ENCODE peak calls at places on chromosomes 16 and 17, in five cellular contexts. D is heart right ventricle, J is stomach, G is WERI-Rb-1, W is lower lobe of right lung. Z is an unnamed sample.

GRCh38 chr16:6570520-6570919 is 762.1 kb upstream of the RBFOX1 start:
- DNase-seq in D (no peak), J (no peak), G (no peak), W (no peak), Z (no peak)

GRCh38 chr16:2194166-2194834 is 2.1 kb downstream of the CASKIN1 start:
- DNase-seq in D (no peak), J (no peak), G (peak; percentile 57), W (no peak), Z (no peak)

GRCh38 chr16:70738083-70738977 is 52.5 kb upstream of the MTSS2 start:
- DNase-seq in D (peak; percentile 74), J (peak; percentile 43), G (peak; percentile 81), W (peak; percentile 77), Z (peak; percentile 95)

GRCh38 chr16:72989203-72989991 is 58.5 kb downstream of the ZFHX3 start:
- DNase-seq in D (no peak), J (no peak), G (no peak), W (no peak), Z (no peak)

GRCh38 chr17:42428141-42428944 is 5.3 kb upstream of the CAVIN1 start:
- DNase-seq in D (peak; percentile 54), J (peak; percentile 66), G (peak; percentile 64), W (no peak), Z (peak; percentile 63)

GRCh38 chr17:81386141-81386645 is 9.1 kb upstream of the BAHCC1 start:
- DNase-seq in D (no peak), J (no peak), G (no peak), W (no peak), Z (no peak)

GRCh38 chr17:35433075-35433894 is 985 bp upstream of the SLFN12 start:
- DNase-seq in D (peak; percentile 84), J (peak; percentile 69), G (no peak), W (peak; percentile 73), Z (peak; percentile 52)

GRCh38 chr16:75250089-75250808 is 1.2 kb downstream of the BCAR1 start:
- DNase-seq in D (peak; percentile 62), J (peak; percentile 90), G (no peak), W (no peak), Z (peak; percentile 82)

GRCh38 chr17:61551255-61551742 is 39.7 kb downstream of the NACA2 start:
- DNase-seq in D (no peak), J (no peak), G (no peak), W (no peak), Z (peak; percentile 48)

GRCh38 chr16:86085795-86086194 is 186.8 kb downstream of the IRF8 start:
- DNase-seq in D (no peak), J (no peak), G (no peak), W (no peak), Z (no peak)

GRCh38 chr16:85607796-85608514 is 5.2 kb upstream of the GSE1 start:
- DNase-seq in D (no peak), J (no peak), G (no peak), W (no peak), Z (no peak)

GRCh38 chr17:79965806-79966205 is 69.9 kb downstream of the TBC1D16 start:
- DNase-seq in D (no peak), J (peak; percentile 55), G (peak; percentile 4), W (peak; percentile 25), Z (no peak)

GRCh38 chr17:82012482-82013295 is 10.0 kb downstream of the CENPX start:
- DNase-seq in D (no peak), J (no peak), G (no peak), W (peak; percentile 83), Z (peak; percentile 74)

GRCh38 chr17:56819431-56820145 is 14.1 kb downstream of the C17orf67 start:
- DNase-seq in D (peak; percentile 76), J (peak; percentile 76), G (peak; percentile 85), W (no peak), Z (peak; percentile 85)

GRCh38 chr17:27817731-27818130 is 17.4 kb upstream of the NOS2 start:
- DNase-seq in D (no peak), J (no peak), G (no peak), W (no peak), Z (no peak)

GRCh38 chr17:5892897-5893656 is 177.1 kb upstream of the WSCD1 start:
- DNase-seq in D (no peak), J (no peak), G (no peak), W (no peak), Z (peak; percentile 42)

GRCh38 chr17:56598471-56598870 is 5.0 kb downstream of the NOG start:
- DNase-seq in D (no peak), J (no peak), G (no peak), W (no peak), Z (no peak)

GRCh38 chr17:30363715-30364202 is 15.0 kb upstream of the CPD start:
- DNase-seq in D (no peak), J (peak; percentile 51), G (no peak), W (no peak), Z (no peak)

GRCh38 chr17:13273744-13274295 is 256.0 kb upstream of the ELAC2 start:
- DNase-seq in D (no peak), J (no peak), G (no peak), W (no peak), Z (no peak)

GRCh38 chr17:56994009-56994792 is 16.3 kb downstream of the SCPEP1 start:
- DNase-seq in D (no peak), J (no peak), G (no peak), W (no peak), Z (no peak)

GRCh38 chr17:4721203-4722135 is 9.8 kb upstream of the MED11 start:
- DNase-seq in D (no peak), J (peak; percentile 92), G (peak; percentile 87), W (peak; percentile 76), Z (no peak)

GRCh38 chr16:54447606-54448440 is 161.2 kb upstream of the IRX3 start:
- DNase-seq in D (no peak), J (no peak), G (no peak), W (no peak), Z (no peak)

GRCh38 chr16:35181422-35182030 is 1722.1 kb downstream of the TP53TG3F start:
- DNase-seq in D (no peak), J (no peak), G (no peak), W (no peak), Z (no peak)

DNA sequence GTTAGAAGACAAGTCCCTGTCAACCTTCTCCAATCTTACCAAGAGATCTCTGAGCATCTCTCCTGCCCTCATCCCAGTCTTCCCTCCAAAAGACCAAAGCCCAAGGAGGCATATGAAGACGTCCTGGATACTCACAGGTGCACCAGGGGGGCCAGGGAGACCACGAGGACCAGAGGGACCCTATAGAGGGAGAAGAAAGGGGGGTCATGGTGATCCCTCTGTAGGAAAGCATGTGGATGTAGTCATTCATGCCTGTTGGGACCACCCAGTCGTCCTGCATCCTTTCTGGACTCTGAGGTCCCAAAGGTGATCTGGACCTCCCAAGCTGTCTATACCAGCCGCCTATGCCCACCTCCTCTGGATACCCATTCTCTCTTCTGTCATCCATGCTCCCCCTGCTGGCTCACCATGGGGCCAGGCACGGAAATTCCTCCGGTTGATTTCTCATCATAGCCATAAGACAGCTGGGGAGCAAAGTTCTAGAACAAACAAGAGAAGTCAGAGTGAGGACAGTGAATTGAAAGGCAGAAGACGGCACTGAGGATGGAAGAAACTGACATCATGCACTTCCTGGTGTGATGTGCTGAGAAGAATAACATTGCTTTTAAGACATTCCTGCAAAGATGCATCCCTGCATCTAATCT is 3.3 kb downstream of the COL1A1 start:
- DNase-seq in D (peak; percentile 61), J (peak; percentile 73), G (peak; percentile 80), W (peak; percentile 61), Z (peak; percentile 80)
- H3K4me3 ChIP-seq in D (no peak overlapping the region), J (peak overlapping the region; percentile 49), G (no peak overlapping the region), W (no peak overlapping the region), Z (no peak overlapping the region)

GRCh38 chr16:27313422-27314160 is at the start of gene IL4R:
- DNase-seq in D (peak; percentile 76), J (peak; percentile 77), G (peak; percentile 64), W (peak; percentile 93), Z (peak; percentile 87)

GRCh38 chr16:27315333-27316037 is 1.7 kb downstream of the IL4R start:
- DNase-seq in D (peak; percentile 64), J (peak; percentile 56), G (no peak), W (peak; percentile 65), Z (peak; percentile 60)

GRCh38 chr16:27314986-27315332 is 1.2 kb downstream of the IL4R start:
- DNase-seq in D (no peak), J (no peak), G (no peak), W (no peak), Z (no peak)

GRCh38 chr16:27312580-27313421 is 973 bp upstream of the IL4R start:
- DNase-seq in D (no peak), J (no peak), G (no peak), W (no peak), Z (no peak)

DNA sequence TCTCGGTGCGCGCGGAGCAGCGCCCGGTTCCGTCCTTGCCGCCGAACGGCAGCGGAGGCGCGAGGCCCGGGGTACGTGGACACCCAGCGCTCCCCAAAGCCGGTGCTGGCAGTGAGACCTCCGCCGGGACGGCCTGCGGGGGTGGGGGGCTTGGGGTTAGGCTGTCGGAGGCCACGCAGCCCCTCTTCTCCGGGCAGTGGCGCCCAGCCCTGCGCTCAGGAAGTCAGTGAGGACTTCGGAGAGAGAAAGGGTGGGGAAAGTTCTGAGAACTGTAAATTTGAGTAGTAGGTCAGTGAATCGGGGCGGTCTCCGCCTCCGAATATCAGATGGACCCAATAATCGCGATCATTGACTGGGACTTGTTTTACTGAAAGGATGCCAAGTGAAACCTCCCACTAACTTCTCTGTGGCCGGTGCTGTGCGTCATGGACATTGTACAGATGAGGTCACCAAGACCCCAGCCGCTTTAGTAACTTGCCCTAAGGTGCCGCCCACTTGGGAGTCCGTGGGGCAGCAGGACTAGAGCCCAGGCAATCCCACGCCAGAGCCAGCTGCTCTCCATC is 468 bp downstream of the IL4R start:
- DNase-seq in D (peak; percentile 75), J (peak; percentile 57), G (peak; percentile 35), W (peak; percentile 80), Z (no peak)
- H3K27me3 ChIP-seq in D (no peaks in the 10 kb centered on the region), J (no peaks in the 10 kb centered on the region), G (no peaks in the 10 kb centered on the region), W (no peaks in the 10 kb centered on the region), Z (no peaks in the 10 kb centered on the region)

GRCh38 chr16:51134269-51134812 is 16.7 kb downstream of the SALL1 start:
- DNase-seq in D (no peak), J (no peak), G (peak; percentile 59), W (no peak), Z (peak; percentile 84)
- H3K36me3 ChIP-seq in D (no peaks in the 10 kb centered on the region), J (no peaks in the 10 kb centered on the region), G (peaks cover 52% of the 10 kb centered on the region), W (no peaks in the 10 kb centered on the region), Z (peaks cover 6% of the 10 kb centered on the region)

GRCh38 chr17:3512512-3513171 is 36.8 kb downstream of the ASPA start:
- DNase-seq in D (peak; percentile 81), J (peak; percentile 49), G (no peak), W (no peak), Z (peak; percentile 61)
- H3K4me3 ChIP-seq in D (peak overlapping the region; percentile 13), J (no peak overlapping the region), G (no peak overlapping the region), W (no peak overlapping the region), Z (no peak overlapping the region)

DNA sequence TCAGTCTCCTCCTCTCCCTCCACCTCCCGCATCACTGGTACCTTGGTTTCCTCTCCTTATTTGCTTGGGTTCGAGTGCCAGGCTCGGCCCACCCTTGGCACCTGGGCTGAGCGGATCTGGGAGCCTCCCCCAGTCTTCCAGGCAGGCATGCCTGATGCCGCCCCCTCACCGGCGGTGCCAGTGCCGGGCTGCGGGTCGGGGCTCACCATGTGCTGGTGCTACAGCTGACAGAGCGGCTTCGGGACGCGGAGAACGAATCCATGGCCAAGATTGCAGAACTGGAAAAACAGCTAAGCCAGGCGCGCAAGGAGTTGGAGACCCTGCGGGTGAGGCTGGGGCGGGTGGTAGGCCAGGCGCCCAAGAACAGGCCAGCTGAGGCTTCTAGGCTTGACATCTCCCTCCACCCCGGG is 19.2 kb downstream of the FMNL1 start:
- DNase-seq in D (no peak), J (no peak), G (no peak), W (no peak), Z (peak; percentile 82)
- H3K27me3 ChIP-seq in D (no peaks in the 10 kb centered on the region), J (peaks cover 49% of the 10 kb centered on the region), G (no peaks in the 10 kb centered on the region), W (no peaks in the 10 kb centered on the region), Z (peaks cover 27% of the 10 kb centered on the region)

GRCh38 chr16:18783430-18784341 is 6.4 kb downstream of the RPS15A start:
- DNase-seq in D (no peak), J (no peak), G (no peak), W (no peak), Z (no peak)
- H3K36me3 ChIP-seq in D (peaks cover 64% of the 10 kb centered on the region), J (peaks cover 59% of the 10 kb centered on the region), G (peaks cover 65% of the 10 kb centered on the region), W (peaks cover 65% of the 10 kb centered on the region), Z (peaks cover 44% of the 10 kb centered on the region)

GRCh38 chr16:89246383-89246902 is 28.9 kb downstream of the ZNF778 start:
- DNase-seq in D (no peak), J (no peak), G (no peak), W (peak; percentile 69), Z (no peak)
- H3K4me3 ChIP-seq in D (peak overlapping the region; percentile 56), J (peak overlapping the region; percentile 58), G (no peak overlapping the region), W (peak overlapping the region; percentile 53), Z (peak overlapping the region; percentile 47)

Z was measured in H7.